ENCODE peak calls at places on chromosomes 11 and 22, in four cellular contexts. One of them, this sample, is unnamed.

GRCh38 chr22:35363571-35364086 is 17.3 kb upstream of the HMOX1 start:
- DNase-seq in fibroblast of lung: no peak
- DNase-seq in stimulated activated CD4-positive, alpha-beta T cell treated with anti-CD3 and anti-CD28 coated beads, Interleukin-2, amount 100 ng/mL, for 48 hours: no peak
- DNase-seq in cardiac fibroblast: no peak
- DNase-seq in this sample: no peak

GRCh38 chr11:47714554-47715081 is 551 bp downstream of the AGBL2 start:
- DNase-seq in stimulated activated CD4-positive, alpha-beta T cell treated with anti-CD3 and anti-CD28 coated beads, Interleukin-2, amount 100 ng/mL, for 48 hours: peak; percentile 9
- DNase-seq in cardiac fibroblast: peak; percentile 24
- DNase-seq in fibroblast of lung: peak; percentile 26
- DNase-seq in this sample: peak; percentile 34

GRCh38 chr11:34558211-34558610 is 44.6 kb upstream of the ELF5 start:
- DNase-seq in fibroblast of lung: no peak
- DNase-seq in cardiac fibroblast: no peak
- DNase-seq in stimulated activated CD4-positive, alpha-beta T cell treated with anti-CD3 and anti-CD28 coated beads, Interleukin-2, amount 100 ng/mL, for 48 hours: no peak
- DNase-seq in this sample: no peak

GRCh38 chr22:47292546-47293320 is 530.3 kb downstream of the TBC1D22A start:
- DNase-seq in fibroblast of lung: peak; percentile 92
- DNase-seq in cardiac fibroblast: peak; percentile 18
- DNase-seq in stimulated activated CD4-positive, alpha-beta T cell treated with anti-CD3 and anti-CD28 coated beads, Interleukin-2, amount 100 ng/mL, for 48 hours: no peak
- DNase-seq in this sample: peak; percentile 79

GRCh38 chr11:83480811-83481210 is 194.6 kb upstream of the CCDC90B start:
- DNase-seq in cardiac fibroblast: no peak
- DNase-seq in stimulated activated CD4-positive, alpha-beta T cell treated with anti-CD3 and anti-CD28 coated beads, Interleukin-2, amount 100 ng/mL, for 48 hours: no peak
- DNase-seq in fibroblast of lung: no peak
- DNase-seq in this sample: no peak

GRCh38 chr11:13335319-13335718 is 57.7 kb downstream of the BMAL1 start:
- DNase-seq in fibroblast of lung: peak; percentile 76
- DNase-seq in stimulated activated CD4-positive, alpha-beta T cell treated with anti-CD3 and anti-CD28 coated beads, Interleukin-2, amount 100 ng/mL, for 48 hours: peak; percentile 54
- DNase-seq in cardiac fibroblast: peak; percentile 83
- DNase-seq in this sample: peak; percentile 80

GRCh38 chr11:29300441-29300840 is 716.4 kb downstream of the KCNA4 start:
- DNase-seq in fibroblast of lung: peak; percentile 30
- DNase-seq in stimulated activated CD4-positive, alpha-beta T cell treated with anti-CD3 and anti-CD28 coated beads, Interleukin-2, amount 100 ng/mL, for 48 hours: no peak
- DNase-seq in cardiac fibroblast: peak; percentile 51
- DNase-seq in this sample: peak; percentile 38

GRCh38 chr11:7977251-7977917 is 9.8 kb upstream of the EIF3F start:
- DNase-seq in stimulated activated CD4-positive, alpha-beta T cell treated with anti-CD3 and anti-CD28 coated beads, Interleukin-2, amount 100 ng/mL, for 48 hours: no peak
- DNase-seq in fibroblast of lung: peak; percentile 94
- DNase-seq in cardiac fibroblast: peak; percentile 64
- DNase-seq in this sample: peak; percentile 90

GRCh38 chr11:116167706-116168458 is 604.9 kb downstream of the BUD13 start:
- DNase-seq in cardiac fibroblast: no peak
- DNase-seq in fibroblast of lung: no peak
- DNase-seq in stimulated activated CD4-positive, alpha-beta T cell treated with anti-CD3 and anti-CD28 coated beads, Interleukin-2, amount 100 ng/mL, for 48 hours: no peak
- DNase-seq in this sample: no peak

This sample was measured in fibroblast of gingiva.